ENCODE peak calls at places on chromosomes 6 and 20, in seven cellular contexts. H is NCI-H446 treated with DMSO at 0.1 percent for 48 hours, U is renal cortical epithelial cell, M is body of pancreas, T is left colon, Z is transverse colon, B is RPMI7951. R is an unnamed sample.

GRCh38 chr6:120526576-120526975 is 807.7 kb downstream of the TBC1D32 start:
- DNase-seq in Z (no peak), B (no peak), M (no peak), H (no peak), U (no peak), T (no peak), R (no peak)

GRCh38 chr6:71028236-71028876 is 71.5 kb upstream of the B3GAT2 start:
- DNase-seq in H (no peak), M (no peak), B (peak), T (no peak), U (no peak), Z (no peak), R (no peak)

GRCh38 chr6:106064103-106064502 is 22.0 kb upstream of the PRDM1 start:
- DNase-seq in Z (no peak), U (no peak), H (no peak), M (no peak), T (no peak), B (no peak), R (no peak)

GRCh38 chr20:5077761-5078387 is 41.9 kb downstream of the PCNA start:
- DNase-seq in T (no peak), Z (no peak), B (no peak), M (no peak), U (no peak), H (no peak), R (no peak)

GRCh38 chr20:62202676-62203377 is 17.3 kb downstream of the HRH3 start:
- DNase-seq in B (no peak), T (no peak), U (no peak), H (no peak), Z (no peak), M (no peak), R (no peak)

GRCh38 chr6:36685198-36685919 is 6.8 kb downstream of the CDKN1A start:
- DNase-seq in M (no peak), H (no peak), Z (no peak), T (no peak), B (no peak), U (no peak), R (no peak)

GRCh38 chr6:70956451-70957283 is at the start of gene B3GAT2:
- DNase-seq in M (peak), U (no peak), H (no peak), Z (no peak), B (no peak), T (peak), R (peak)

GRCh38 chr20:50267041-50267865 is 76.6 kb downstream of the CEBPB start:
- DNase-seq in U (no peak), M (peak), B (peak), Z (peak), T (peak), H (no peak), R (no peak)

GRCh38 chr6:143236151-143236788 is 175.6 kb downstream of the AIG1 start:
- DNase-seq in H (peak), U (no peak), T (no peak), M (no peak), Z (no peak), B (peak), R (no peak)

GRCh38 chr6:166910601-166911000 is 45.7 kb downstream of the RNASET2 start:
- DNase-seq in T (no peak), H (no peak), B (peak), Z (no peak), U (no peak), M (no peak), R (no peak)